ENCODE peak calls at places on chromosome 5, in ten cellular contexts. E is nephron progenitor cell, J is uterus, P is fibroblast of mammary gland, B is brain microvascular endothelial cell, X is neural progenitor cell, Z is heart left ventricle, Q is A673, R is WTC11, D is coronary artery. O is an unnamed sample.

GRCh38 chr5:116271432-116271831 is 186.6 kb downstream of the COMMD10 start:
- DNase-seq in E (no peak), J (no peak), P (peak), B (peak), X (no peak), Z (no peak), Q (peak), R (no peak), D (no peak), O (peak)

GRCh38 chr5:62661126-62661525 is 82.5 kb downstream of the LRRC70 start:
- DNase-seq in E (no peak), J (no peak), P (no peak), B (no peak), X (peak), Z (no peak), Q (no peak), R (no peak), D (no peak), O (no peak)

GRCh38 chr5:5981562-5981961 is 396.8 kb downstream of the MED10 start:
- DNase-seq in E (no peak), J (no peak), P (no peak), B (no peak), X (no peak), Z (no peak), Q (no peak), R (no peak), D (no peak), O (no peak)

GRCh38 chr5:111655169-111655924 is 101.6 kb downstream of the NREP start:
- DNase-seq in E (no peak), J (no peak), P (peak), B (peak), X (no peak), Z (no peak), Q (no peak), R (no peak), D (no peak), O (no peak)

GRCh38 chr5:131640043-131640856 is 5.2 kb upstream of the RAPGEF6 start:
- DNase-seq in E (no peak), J (no peak), P (peak), B (peak), X (peak), Z (no peak), Q (no peak), R (no peak), D (no peak), O (peak)

GRCh38 chr5:178642351-178642909 is 15.6 kb upstream of the CLK4 start:
- DNase-seq in E (no peak), J (no peak), P (peak), B (peak), X (no peak), Z (no peak), Q (peak), R (no peak), D (peak), O (peak)

GRCh38 chr5:16616536-16617271 is at the start of gene RETREG1:
- DNase-seq in E (peak), J (peak), P (no peak), B (no peak), X (peak), Z (peak), Q (peak), R (peak), D (no peak), O (no peak)

GRCh38 chr5:27328480-27328879 is 290.1 kb upstream of the CDH9 start:
- DNase-seq in E (no peak), J (no peak), P (peak), B (peak), X (no peak), Z (no peak), Q (no peak), R (no peak), D (no peak), O (peak)

GRCh38 chr5:9608093-9608492 is 22.1 kb downstream of the TAS2R1 start:
- DNase-seq in E (no peak), J (no peak), P (no peak), B (no peak), X (no peak), Z (no peak), Q (no peak), R (no peak), D (no peak), O (no peak)

GRCh38 chr5:60092671-60093422 is 199.3 kb upstream of the PDE4D start:
- DNase-seq in E (no peak), J (no peak), P (peak), B (peak), X (no peak), Z (no peak), Q (no peak), R (no peak), D (no peak), O (peak)

GRCh38 chr5:134550271-134551214 is 25.1 kb downstream of the JADE2 start:
- DNase-seq in E (no peak), J (no peak), P (no peak), B (no peak), X (no peak), Z (no peak), Q (no peak), R (no peak), D (no peak), O (no peak)

GRCh38 chr5:80453372-80453771 is 34.5 kb upstream of the FAM151B start:
- DNase-seq in E (no peak), J (no peak), P (no peak), B (no peak), X (no peak), Z (no peak), Q (peak), R (no peak), D (no peak), O (no peak)

GRCh38 chr5:116013207-116013777 is 19.0 kb upstream of the ARL14EPL start:
- DNase-seq in E (no peak), J (no peak), P (peak), B (no peak), X (peak), Z (no peak), Q (no peak), R (no peak), D (no peak), O (no peak)

GRCh38 chr5:36270175-36270574 is 28.4 kb upstream of the NADK2 start:
- DNase-seq in E (no peak), J (no peak), P (no peak), B (no peak), X (no peak), Z (no peak), Q (no peak), R (no peak), D (no peak), O (no peak)

GRCh38 chr5:137146402-137146889 is 352.7 kb downstream of the SPOCK1 start:
- DNase-seq in E (peak), J (peak), P (peak), B (peak), X (no peak), Z (peak), Q (peak), R (no peak), D (no peak), O (peak)

GRCh38 chr5:130270786-130271185 is 366.5 kb downstream of the CHSY3 start:
- DNase-seq in E (no peak), J (no peak), P (no peak), B (no peak), X (no peak), Z (no peak), Q (no peak), R (no peak), D (no peak), O (no peak)

GRCh38 chr5:150774145-150774544 is 4.4 kb upstream of the SMIM3 start:
- DNase-seq in E (no peak), J (no peak), P (peak), B (peak), X (no peak), Z (no peak), Q (no peak), R (no peak), D (no peak), O (peak)

GRCh38 chr5:169519358-169519757 is 64.2 kb upstream of the SPDL1 start:
- DNase-seq in E (no peak), J (no peak), P (no peak), B (no peak), X (no peak), Z (no peak), Q (no peak), R (no peak), D (no peak), O (no peak)
- TF ChIP-seq CTCF in E (no peak), J (no peak), P (no peak), B (no peak), X (no peak), Z (no peak), Q (no peak), R (no peak), D (no peak), O (no peak)

GRCh38 chr5:135644816-135645215 is 66.0 kb upstream of the CXCL14 start:
- DNase-seq in E (no peak), J (no peak), P (no peak), B (no peak), X (no peak), Z (no peak), Q (no peak), R (no peak), D (no peak), O (no peak)

GRCh38 chr5:135642179-135642505 is 63.4 kb upstream of the CXCL14 start:
- DNase-seq in E (no peak), J (no peak), P (no peak), B (no peak), X (no peak), Z (no peak), Q (no peak), R (no peak), D (no peak), O (no peak)

GRCh38 chr5:135644196-135644766 is 65.5 kb upstream of the CXCL14 start:
- DNase-seq in E (no peak), J (no peak), P (no peak), B (no peak), X (no peak), Z (no peak), Q (no peak), R (no peak), D (no peak), O (no peak)

GRCh38 chr5:135641329-135642178 is 62.8 kb upstream of the CXCL14 start:
- DNase-seq in E (no peak), J (no peak), P (no peak), B (no peak), X (no peak), Z (no peak), Q (no peak), R (no peak), D (no peak), O (no peak)

DNA sequence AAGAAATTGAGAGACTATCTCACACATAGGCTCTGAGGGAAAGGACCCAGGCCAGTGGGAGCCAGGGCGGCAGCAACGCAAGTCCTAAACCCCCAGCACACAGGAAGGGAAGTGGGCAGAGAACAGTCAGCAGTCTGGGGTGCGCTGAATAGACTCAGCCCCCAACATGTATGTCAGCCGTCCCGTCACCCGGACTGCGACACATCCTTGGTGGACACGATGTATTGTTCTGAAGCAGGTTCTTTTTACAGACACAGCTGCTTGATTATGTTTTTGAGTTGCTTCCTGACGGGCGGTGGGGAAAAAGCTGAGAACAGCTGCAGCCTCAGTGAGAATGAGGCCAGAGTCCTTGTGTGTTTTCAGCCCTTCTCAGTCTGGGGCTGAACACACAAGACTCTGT is 64.1 kb upstream of the CXCL14 start:
- DNase-seq in E (no peak), J (no peak), P (no peak), B (no peak), X (no peak), Z (no peak), Q (no peak), R (no peak), D (no peak), O (no peak)
- TF ChIP-seq CTCF in E (no peak), J (no peak), P (no peak), B (no peak), X (no peak), Z (no peak), Q (no peak), R (no peak), D (no peak), O (no peak)

GRCh38 chr5:168786142-168786541 is 207.0 kb upstream of the PANK3 start:
- DNase-seq in E (no peak), J (no peak), P (no peak), B (no peak), X (no peak), Z (no peak), Q (no peak), R (no peak), D (no peak), O (no peak)

GRCh38 chr5:168790037-168790635 is 211.0 kb upstream of the PANK3 start:
- DNase-seq in E (no peak), J (no peak), P (peak), B (no peak), X (no peak), Z (no peak), Q (no peak), R (no peak), D (no peak), O (no peak)

GRCh38 chr5:168790691-168791230 is 211.6 kb upstream of the PANK3 start:
- DNase-seq in E (no peak), J (no peak), P (no peak), B (no peak), X (peak), Z (no peak), Q (no peak), R (no peak), D (no peak), O (no peak)

GRCh38 chr5:168788786-168789185 is 209.6 kb upstream of the PANK3 start:
- DNase-seq in E (peak), J (no peak), P (no peak), B (no peak), X (no peak), Z (no peak), Q (no peak), R (no peak), D (no peak), O (no peak)

GRCh38 chr5:168788107-168788506 is 208.9 kb upstream of the PANK3 start:
- DNase-seq in E (no peak), J (no peak), P (no peak), B (no peak), X (no peak), Z (no peak), Q (no peak), R (no peak), D (no peak), O (no peak)
- TF ChIP-seq CTCF in E (no peak), J (no peak), P (no peak), B (no peak), X (no peak), Z (no peak), Q (no peak), R (no peak), D (no peak), O (no peak)

GRCh38 chr5:103915081-103915480 is 352.5 kb upstream of the NUDT12 start:
- DNase-seq in E (no peak), J (no peak), P (no peak), B (no peak), X (no peak), Z (no peak), Q (no peak), R (no peak), D (no peak), O (no peak)
- TF ChIP-seq CTCF in E (no peak), J (no peak), P (no peak), B (no peak), X (no peak), Z (no peak), Q (no peak), R (no peak), D (no peak), O (no peak)

DNA sequence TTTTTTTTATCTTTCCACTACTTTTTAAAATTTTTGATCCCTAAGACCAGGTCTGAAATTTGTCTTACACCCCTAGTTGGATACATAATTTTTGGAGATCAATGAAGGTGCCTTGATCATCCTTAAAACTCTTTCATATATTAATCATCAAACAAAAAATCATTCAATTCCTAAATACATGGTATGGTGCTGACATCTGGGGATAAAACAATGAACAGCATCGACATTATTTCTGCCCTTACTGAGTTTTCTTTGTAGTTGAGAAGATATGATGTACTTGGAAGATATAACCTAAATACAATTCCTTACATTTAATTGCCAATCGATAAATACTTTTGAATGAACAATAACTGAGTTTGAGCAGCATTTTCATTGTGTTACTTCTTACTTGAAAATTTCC is 18.3 kb downstream of the SPINK9 start:
- DNase-seq in E (no peak), J (no peak), P (no peak), B (no peak), X (no peak), Z (no peak), Q (no peak), R (no peak), D (no peak), O (no peak)
- TF ChIP-seq CTCF in E (no peak), J (no peak), P (no peak), B (no peak), X (peak), Z (no peak), Q (no peak), R (no peak), D (no peak), O (no peak)

GRCh38 chr5:42970636-42971559 is 69.2 kb downstream of the ANXA2R start:
- DNase-seq in E (no peak), J (no peak), P (no peak), B (no peak), X (peak), Z (no peak), Q (peak), R (peak), D (no peak), O (no peak)
- TF ChIP-seq CTCF in E (no peak), J (no peak), P (no peak), B (peak), X (peak), Z (peak), Q (peak), R (no peak), D (no peak), O (peak)

GRCh38 chr5:133340822-133341221 is 271.5 kb downstream of the FSTL4 start:
- DNase-seq in E (no peak), J (no peak), P (no peak), B (no peak), X (no peak), Z (no peak), Q (no peak), R (peak), D (peak), O (no peak)

GRCh38 chr5:133340002-133340755 is 272.2 kb downstream of the FSTL4 start:
- DNase-seq in E (no peak), J (no peak), P (no peak), B (no peak), X (no peak), Z (no peak), Q (no peak), R (no peak), D (peak), O (peak)

GRCh38 chr5:133343196-133343595 is 269.1 kb downstream of the FSTL4 start:
- DNase-seq in E (no peak), J (no peak), P (no peak), B (no peak), X (no peak), Z (no peak), Q (no peak), R (no peak), D (peak), O (no peak)

GRCh38 chr5:133341296-133341695 is 271.0 kb downstream of the FSTL4 start:
- DNase-seq in E (no peak), J (no peak), P (no peak), B (no peak), X (no peak), Z (no peak), Q (no peak), R (no peak), D (peak), O (no peak)

DNA sequence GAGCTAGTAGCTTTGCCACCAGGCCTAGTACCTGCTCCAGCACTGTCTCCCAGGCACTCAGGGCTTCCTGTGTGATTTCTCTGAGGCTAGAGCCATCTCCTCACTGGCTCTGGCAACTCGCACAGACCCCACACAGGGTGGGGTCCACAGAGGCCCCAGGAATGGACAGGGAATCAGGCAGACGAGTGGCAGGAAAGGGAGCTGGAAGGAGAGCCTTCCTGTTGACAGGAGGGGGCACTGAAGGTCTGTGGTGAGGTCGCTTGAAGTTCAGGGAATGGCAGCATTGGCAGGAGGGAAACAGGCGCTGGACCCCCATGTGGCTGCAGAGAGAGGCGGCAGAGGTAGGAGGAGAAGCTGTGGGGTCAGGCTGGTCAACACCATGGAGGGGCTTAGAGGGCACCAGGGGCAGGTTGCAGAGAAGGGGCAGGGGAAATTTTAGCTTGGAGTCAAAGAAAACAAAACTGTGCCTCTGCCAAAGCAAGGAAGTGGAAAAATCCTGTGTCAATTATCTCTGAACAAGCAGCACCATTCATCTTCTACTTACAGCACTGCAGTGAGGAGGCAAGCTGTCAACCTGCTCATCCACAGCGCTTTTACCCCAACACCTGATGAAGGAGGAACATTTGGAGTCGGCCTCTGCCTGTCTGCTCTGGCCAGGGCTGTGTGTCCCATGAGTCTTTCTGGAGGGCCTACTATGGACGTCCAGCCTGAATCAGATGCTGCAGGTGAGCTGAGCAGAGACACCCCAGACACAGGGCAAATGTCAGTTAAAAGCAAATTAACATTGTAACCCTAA is 270.2 kb downstream of the FSTL4 start:
- DNase-seq in E (no peak), J (no peak), P (no peak), B (no peak), X (peak), Z (no peak), Q (no peak), R (peak), D (peak), O (no peak)
- TF ChIP-seq CTCF in E (no peak), J (no peak), P (no peak), B (no peak), X (peak), Z (no peak), Q (no peak), R (no peak), D (no peak), O (no peak)

GRCh38 chr5:165497707-165498106 is 1992.3 kb downstream of the MAT2B start:
- DNase-seq in E (no peak), J (no peak), P (peak), B (no peak), X (peak), Z (no peak), Q (peak), R (peak), D (no peak), O (no peak)
- TF ChIP-seq CTCF in E (no peak), J (no peak), P (peak), B (peak), X (peak), Z (no peak), Q (peak), R (peak), D (no peak), O (peak)

GRCh38 chr5:29702875-29703274 is 1490.6 kb upstream of the CDH6 start:
- DNase-seq in E (no peak), J (no peak), P (no peak), B (no peak), X (no peak), Z (no peak), Q (no peak), R (no peak), D (no peak), O (no peak)

GRCh38 chr5:29701600-29701999 is 1491.9 kb upstream of the CDH6 start:
- DNase-seq in E (no peak), J (no peak), P (no peak), B (no peak), X (no peak), Z (no peak), Q (no peak), R (no peak), D (no peak), O (no peak)

DNA sequence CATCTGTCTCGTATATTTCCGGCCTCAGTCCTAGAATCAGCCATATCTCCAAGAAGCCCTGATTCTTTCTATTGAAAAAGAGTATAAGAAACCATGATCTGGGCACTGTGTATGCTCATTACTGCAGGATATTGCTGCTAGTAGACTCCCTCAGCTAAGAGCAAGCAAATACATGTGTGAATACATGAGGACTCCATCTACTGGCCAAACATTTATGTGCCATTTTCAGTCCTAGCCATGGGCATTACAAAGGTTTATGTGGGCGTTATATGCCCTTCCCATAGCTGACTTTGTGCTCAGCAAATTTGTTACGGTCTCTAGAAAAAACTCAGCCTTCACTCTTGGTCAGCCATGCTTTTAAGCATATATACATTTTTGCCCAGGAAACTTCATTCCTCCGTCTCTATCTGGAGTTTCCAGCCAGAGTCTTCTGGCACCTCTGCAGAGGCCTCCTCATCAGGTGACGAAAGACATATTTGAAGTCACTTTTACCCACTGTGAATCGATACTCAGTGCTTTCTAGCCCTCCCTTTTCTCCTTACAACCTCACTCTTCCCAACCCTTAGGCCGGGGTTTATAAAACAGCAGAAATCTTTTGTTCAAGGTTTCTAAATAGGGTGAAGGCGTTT is 1495.6 kb upstream of the CDH6 start:
- DNase-seq in E (peak), J (no peak), P (no peak), B (no peak), X (peak), Z (no peak), Q (peak), R (no peak), D (no peak), O (no peak)
- TF ChIP-seq CTCF in E (peak), J (no peak), P (no peak), B (no peak), X (peak), Z (no peak), Q (peak), R (no peak), D (no peak), O (no peak)

O was measured in HFFc6.